ENCODE peak calls at places on chromosomes 11 and 22, in seven cellular contexts. One of them, this sample, is unnamed.

GRCh38 chr11:30445056-30445455 is 122.2 kb downstream of the ARL14EP start:
- DNase-seq in hepatocyte: peak; percentile 45
- DNase-seq in fibroblast of lung: no peak
- DNase-seq in left ventricle myocardium inferior: no peak
- DNase-seq in colonic mucosa: no peak
- DNase-seq in H1: no peak
- DNase-seq in spleen: no peak
- DNase-seq in this sample: no peak

GRCh38 chr11:102990145-102990544 is 34.6 kb upstream of the MMP13 start:
- DNase-seq in hepatocyte: no peak
- DNase-seq in fibroblast of lung: peak; percentile 38
- DNase-seq in left ventricle myocardium inferior: no peak
- DNase-seq in colonic mucosa: no peak
- DNase-seq in H1: no peak
- DNase-seq in spleen: no peak
- DNase-seq in this sample: no peak

GRCh38 chr11:81655351-81655750 is 1078.3 kb downstream of the FAM181B start:
- DNase-seq in hepatocyte: no peak
- DNase-seq in fibroblast of lung: no peak
- DNase-seq in left ventricle myocardium inferior: no peak
- DNase-seq in colonic mucosa: no peak
- DNase-seq in H1: no peak
- DNase-seq in spleen: no peak
- DNase-seq in this sample: no peak

GRCh38 chr22:49547751-49548239 is 279.9 kb downstream of the BRD1 start:
- DNase-seq in hepatocyte: no peak
- DNase-seq in fibroblast of lung: no peak
- DNase-seq in left ventricle myocardium inferior: no peak
- DNase-seq in colonic mucosa: no peak
- DNase-seq in H1: no peak
- DNase-seq in spleen: peak; percentile 59
- DNase-seq in this sample: no peak

GRCh38 chr11:65743928-65744698 is 23.5 kb upstream of the RNASEH2C start:
- DNase-seq in hepatocyte: peak; percentile 46
- DNase-seq in fibroblast of lung: no peak
- DNase-seq in left ventricle myocardium inferior: no peak
- DNase-seq in colonic mucosa: peak; percentile 68
- DNase-seq in H1: no peak
- DNase-seq in spleen: no peak
- DNase-seq in this sample: no peak

GRCh38 chr11:61747389-61748285 is 4.8 kb upstream of the MYRF start:
- DNase-seq in hepatocyte: peak; percentile 89
- DNase-seq in fibroblast of lung: peak; percentile 58
- DNase-seq in left ventricle myocardium inferior: peak; percentile 76
- DNase-seq in colonic mucosa: peak; percentile 86
- DNase-seq in H1: peak; percentile 94
- DNase-seq in spleen: peak; percentile 90
- DNase-seq in this sample: no peak

GRCh38 chr11:76587810-76588454 is 82.6 kb downstream of the LRRC32 start:
- DNase-seq in hepatocyte: no peak
- DNase-seq in fibroblast of lung: no peak
- DNase-seq in left ventricle myocardium inferior: no peak
- DNase-seq in colonic mucosa: no peak
- DNase-seq in H1: no peak
- DNase-seq in spleen: no peak
- DNase-seq in this sample: no peak

GRCh38 chr11:65476632-65477270 is 22.1 kb upstream of the MALAT1 start:
- DNase-seq in hepatocyte: peak; percentile 60
- DNase-seq in fibroblast of lung: no peak
- DNase-seq in left ventricle myocardium inferior: no peak
- DNase-seq in colonic mucosa: peak; percentile 83
- DNase-seq in H1: no peak
- DNase-seq in spleen: no peak
- DNase-seq in this sample: no peak

GRCh38 chr11:78331711-78332110 is 85.9 kb downstream of the GAB2 start:
- DNase-seq in hepatocyte: no peak
- DNase-seq in fibroblast of lung: no peak
- DNase-seq in left ventricle myocardium inferior: no peak
- DNase-seq in colonic mucosa: no peak
- DNase-seq in H1: no peak
- DNase-seq in spleen: no peak
- DNase-seq in this sample: no peak

GRCh38 chr11:98115873-98116272 is 904.9 kb upstream of the CNTN5 start:
- DNase-seq in hepatocyte: no peak
- DNase-seq in fibroblast of lung: no peak
- DNase-seq in left ventricle myocardium inferior: no peak
- DNase-seq in colonic mucosa: no peak
- DNase-seq in H1: no peak
- DNase-seq in spleen: no peak
- DNase-seq in this sample: no peak

GRCh38 chr11:73236879-73237278 is 18.8 kb downstream of the P2RY2 start:
- DNase-seq in hepatocyte: peak; percentile 54
- DNase-seq in fibroblast of lung: no peak
- DNase-seq in left ventricle myocardium inferior: peak; percentile 51
- DNase-seq in colonic mucosa: peak; percentile 63
- DNase-seq in H1: peak; percentile 87
- DNase-seq in spleen: peak; percentile 78
- DNase-seq in this sample: no peak

GRCh38 chr22:46866591-46866990 is 104.1 kb downstream of the TBC1D22A start:
- DNase-seq in hepatocyte: no peak
- DNase-seq in fibroblast of lung: peak; percentile 95
- DNase-seq in left ventricle myocardium inferior: no peak
- DNase-seq in colonic mucosa: no peak
- DNase-seq in H1: no peak
- DNase-seq in spleen: no peak
- DNase-seq in this sample: no peak

GRCh38 chr11:44876923-44877322 is 73.8 kb downstream of the TP53I11 start:
- DNase-seq in hepatocyte: no peak
- DNase-seq in fibroblast of lung: no peak
- DNase-seq in left ventricle myocardium inferior: no peak
- DNase-seq in colonic mucosa: no peak
- DNase-seq in H1: no peak
- DNase-seq in spleen: no peak
- DNase-seq in this sample: no peak

GRCh38 chr22:17318817-17319216 is 50.4 kb upstream of the CECR2 start:
- DNase-seq in hepatocyte: no peak
- DNase-seq in fibroblast of lung: no peak
- DNase-seq in left ventricle myocardium inferior: no peak
- DNase-seq in colonic mucosa: no peak
- DNase-seq in H1: no peak
- DNase-seq in spleen: no peak
- DNase-seq in this sample: no peak

GRCh38 chr11:44136176-44136945 is 40.9 kb downstream of the EXT2 start:
- DNase-seq in hepatocyte: no peak
- DNase-seq in fibroblast of lung: peak; percentile 22
- DNase-seq in left ventricle myocardium inferior: no peak
- DNase-seq in colonic mucosa: no peak
- DNase-seq in H1: no peak
- DNase-seq in spleen: no peak
- DNase-seq in this sample: no peak

GRCh38 chr11:65305501-65306268 is 9.0 kb upstream of the CDC42EP2 start:
- DNase-seq in hepatocyte: peak; percentile 82
- DNase-seq in fibroblast of lung: peak; percentile 64
- DNase-seq in left ventricle myocardium inferior: no peak
- DNase-seq in colonic mucosa: peak; percentile 66
- DNase-seq in H1: no peak
- DNase-seq in spleen: no peak
- DNase-seq in this sample: no peak

DNA sequence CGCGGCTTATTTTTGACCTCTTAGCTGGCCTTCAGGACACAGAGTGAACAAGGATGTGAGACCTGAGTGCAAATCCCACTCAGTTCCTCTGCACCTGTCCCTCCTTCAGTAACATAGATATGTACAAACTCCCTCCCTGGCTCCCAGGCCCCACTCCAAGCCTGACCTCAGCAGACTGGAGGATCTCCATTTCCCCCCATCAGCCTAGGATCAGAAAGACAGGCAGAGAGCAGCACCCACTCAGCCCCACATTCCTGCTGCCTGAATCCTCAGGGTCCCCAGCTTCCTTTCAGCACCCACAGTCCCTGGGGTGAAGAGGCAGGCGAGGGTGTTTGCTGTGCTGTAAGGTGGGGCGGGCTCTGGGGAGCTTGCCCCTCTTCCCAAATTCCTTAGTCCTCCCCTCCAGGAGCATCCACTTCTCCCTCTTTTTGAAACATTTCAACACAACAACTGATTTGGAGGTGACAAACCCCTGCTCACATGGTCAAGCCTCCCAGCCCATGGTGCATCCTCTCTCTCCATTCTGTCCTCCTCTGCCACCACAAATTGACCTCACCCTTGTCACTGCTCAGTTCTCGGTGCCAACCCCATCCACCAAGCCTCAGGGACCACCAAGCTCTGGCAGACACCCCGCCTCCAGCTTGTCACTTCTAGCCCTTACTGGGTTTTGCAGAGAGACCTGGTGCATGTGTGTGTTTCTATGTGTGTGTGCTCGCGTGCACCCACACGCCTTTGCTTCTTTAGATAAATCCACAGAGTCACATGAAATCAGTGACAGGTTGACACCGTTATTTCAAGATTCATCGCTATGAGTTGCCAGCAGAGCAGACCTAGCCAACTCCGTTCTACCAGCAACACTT is 151.0 kb downstream of the FEZ1 start:
- DNase-seq in hepatocyte: no peak
- DNase-seq in fibroblast of lung: no peak
- DNase-seq in left ventricle myocardium inferior: no peak
- DNase-seq in colonic mucosa: no peak
- DNase-seq in H1: no peak
- DNase-seq in spleen: peak; percentile 54
- DNase-seq in this sample: no peak
- H3K27ac ChIP-seq in hepatocyte: no peak overlapping the region
- H3K27ac ChIP-seq in fibroblast of lung: no peak overlapping the region
- H3K27ac ChIP-seq in left ventricle myocardium inferior: peak overlapping the region; percentile 62
- H3K27ac ChIP-seq in colonic mucosa: no peak overlapping the region
- H3K27ac ChIP-seq in H1: no peak overlapping the region
- H3K27ac ChIP-seq in spleen: no peak overlapping the region
- H3K27ac ChIP-seq in this sample: peak overlapping the region; percentile 48

DNA sequence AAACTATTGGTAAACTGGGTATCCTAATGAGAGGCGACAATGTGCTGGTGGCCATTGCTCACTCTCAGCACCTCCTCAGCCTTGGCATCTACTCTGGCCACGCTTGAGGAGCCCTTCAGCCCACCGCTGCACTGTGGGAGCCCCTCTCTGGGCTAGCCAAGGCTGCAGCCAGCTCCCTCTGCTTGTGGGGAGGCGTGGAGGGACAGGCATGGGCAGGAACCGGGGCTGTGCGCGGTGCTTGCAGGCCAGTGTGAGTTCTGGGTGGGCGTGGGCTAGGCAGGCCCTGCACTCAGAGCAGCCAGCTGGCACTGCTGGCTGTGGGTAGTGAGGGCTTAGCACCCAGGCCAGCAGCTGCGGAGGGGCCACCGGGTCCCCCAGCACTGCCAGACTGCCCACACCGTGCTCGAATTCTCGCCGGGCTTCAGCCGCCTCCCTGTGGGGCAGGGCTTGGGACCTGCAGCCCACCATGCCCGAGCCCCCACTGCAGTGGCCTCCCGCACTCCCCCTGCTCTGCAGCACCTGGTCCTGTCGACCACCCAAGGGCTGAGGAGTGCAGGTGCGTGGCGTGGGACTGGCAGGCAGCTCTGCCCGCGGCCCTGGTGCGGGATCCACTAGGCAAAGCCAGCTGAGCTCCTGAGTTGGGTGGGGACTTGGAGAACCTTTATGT is 575.9 kb upstream of the ANO3 start:
- DNase-seq in hepatocyte: no peak
- DNase-seq in fibroblast of lung: no peak
- DNase-seq in left ventricle myocardium inferior: no peak
- DNase-seq in colonic mucosa: no peak
- DNase-seq in H1: no peak
- DNase-seq in spleen: peak; percentile 66
- DNase-seq in this sample: no peak
- H3K4me3 ChIP-seq in hepatocyte: no peak overlapping the region
- H3K4me3 ChIP-seq in fibroblast of lung: no peak overlapping the region
- H3K4me3 ChIP-seq in left ventricle myocardium inferior: no peak overlapping the region
- H3K4me3 ChIP-seq in colonic mucosa: no peak overlapping the region
- H3K4me3 ChIP-seq in H1: no peak overlapping the region
- H3K4me3 ChIP-seq in spleen: no peak overlapping the region
- H3K4me3 ChIP-seq in this sample: no peak overlapping the region

DNA sequence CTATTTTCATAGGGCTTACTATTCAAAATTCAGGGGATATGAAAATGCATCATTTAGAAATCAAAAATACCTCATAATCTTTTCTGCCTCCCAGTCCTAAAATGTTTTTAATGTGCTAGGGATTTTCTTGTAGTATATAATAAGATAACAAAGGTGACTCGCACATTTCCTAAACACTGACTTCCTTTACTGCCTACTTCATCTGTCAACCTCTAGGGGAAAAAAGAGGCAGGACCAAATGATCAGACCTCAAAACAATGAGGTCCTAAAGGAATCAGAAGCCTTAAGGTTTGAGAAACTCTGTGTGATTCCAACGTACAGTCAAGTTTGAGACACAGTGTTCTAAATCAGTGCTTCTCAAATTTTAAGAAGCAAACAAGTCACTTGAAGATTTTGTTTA is 56.1 kb upstream of the POU2AF2 start:
- DNase-seq in hepatocyte: no peak
- DNase-seq in fibroblast of lung: no peak
- DNase-seq in left ventricle myocardium inferior: no peak
- DNase-seq in colonic mucosa: no peak
- DNase-seq in H1: no peak
- DNase-seq in spleen: no peak
- DNase-seq in this sample: no peak
- TF ChIP-seq CTCF in hepatocyte: no peak
- TF ChIP-seq CTCF in fibroblast of lung: no peak
- TF ChIP-seq CTCF in left ventricle myocardium inferior: no peak
- TF ChIP-seq CTCF in colonic mucosa: no peak
- TF ChIP-seq CTCF in H1: no peak
- TF ChIP-seq CTCF in spleen: no peak
- TF ChIP-seq CTCF in this sample: no peak

DNA sequence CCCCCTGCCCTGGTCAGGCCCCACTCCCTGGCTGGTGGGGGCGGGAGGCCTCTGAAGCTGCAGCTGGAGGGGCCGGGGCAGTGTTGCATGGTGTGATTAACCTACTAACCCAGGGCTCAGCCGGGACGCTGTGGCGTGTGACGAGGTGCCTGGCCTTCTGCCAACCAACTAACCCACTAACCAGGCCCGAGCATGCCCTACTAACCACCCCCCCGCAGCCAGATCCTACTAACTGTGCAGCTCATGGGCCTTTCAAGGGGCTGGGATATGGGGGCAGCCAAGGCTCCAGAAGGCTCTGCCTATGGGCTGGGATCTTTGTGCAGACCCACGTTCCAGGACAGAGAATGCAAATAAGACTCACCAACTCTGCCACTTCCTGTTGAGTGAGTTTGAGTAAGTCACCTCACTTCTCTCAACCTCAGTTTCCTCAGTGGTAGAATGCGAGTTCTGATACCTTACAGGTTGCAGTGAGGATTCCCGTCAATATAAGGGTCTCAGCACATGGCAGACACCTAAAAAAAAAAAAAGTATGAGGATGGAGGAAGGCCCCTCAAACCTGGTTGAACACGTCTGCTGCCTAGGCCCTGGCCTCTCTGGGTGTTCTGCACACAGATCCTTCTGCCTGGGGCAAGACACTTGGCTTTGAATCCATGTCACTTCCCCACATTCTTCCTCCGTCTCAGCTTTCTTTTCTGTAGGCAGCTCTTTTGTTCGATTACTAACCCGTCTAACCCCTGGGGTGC is 14.1 kb downstream of the MIAT start:
- DNase-seq in hepatocyte: no peak
- DNase-seq in fibroblast of lung: no peak
- DNase-seq in left ventricle myocardium inferior: no peak
- DNase-seq in colonic mucosa: peak; percentile 45
- DNase-seq in H1: no peak
- DNase-seq in spleen: peak; percentile 93
- DNase-seq in this sample: no peak
- H3K27ac ChIP-seq in hepatocyte: peak overlapping the region; percentile 91
- H3K27ac ChIP-seq in fibroblast of lung: no peak overlapping the region
- H3K27ac ChIP-seq in left ventricle myocardium inferior: peak overlapping the region; percentile 96
- H3K27ac ChIP-seq in colonic mucosa: peak overlapping the region; percentile 94
- H3K27ac ChIP-seq in H1: peak overlapping the region; percentile 50
- H3K27ac ChIP-seq in spleen: peak overlapping the region; percentile 99
- H3K27ac ChIP-seq in this sample: peak overlapping the region; percentile 100

This sample was measured in coronary artery.